ENCODE peak calls at places on chromosomes 4 and X, in four cellular contexts. One of them, this sample, is unnamed. For H3K36me3, the result is how much of the 10 kb centered on the place peaks cover.

GRCh38 chr4:153757407-153757806 is 2.4 kb downstream of the RNF175 start:
- DNase-seq in MM.1S: no peak
- DNase-seq in DND-41: no peak
- DNase-seq in astrocyte: peak
- DNase-seq in this sample: no peak

GRCh38 chr4:75948822-75949444 is 8.1 kb upstream of the NAAA start:
- DNase-seq in MM.1S: no peak
- DNase-seq in DND-41: no peak
- DNase-seq in astrocyte: no peak
- DNase-seq in this sample: no peak

GRCh38 chr4:79788884-79789283 is 284.1 kb downstream of the ANTXR2 start:
- DNase-seq in astrocyte: no peak
- DNase-seq in DND-41: peak
- DNase-seq in MM.1S: no peak
- DNase-seq in this sample: no peak

GRCh38 chr4:183409463-183409862 is 35.0 kb upstream of the CDKN2AIP start:
- DNase-seq in astrocyte: no peak
- DNase-seq in MM.1S: no peak
- DNase-seq in DND-41: no peak
- DNase-seq in this sample: no peak

GRCh38 chrX:112967341-112967740 is 126.7 kb upstream of the AMOT start:
- DNase-seq in MM.1S: no peak
- DNase-seq in DND-41: no peak
- DNase-seq in astrocyte: peak
- DNase-seq in this sample: no peak

GRCh38 chr4:48341776-48342558 is 638 bp downstream of the SLAIN2 start:
- DNase-seq in astrocyte: no peak
- DNase-seq in DND-41: peak
- DNase-seq in MM.1S: peak
- DNase-seq in this sample: no peak

GRCh38 chr4:174217273-174218126 is 66.0 kb downstream of the FBXO8 start:
- DNase-seq in DND-41: no peak
- DNase-seq in MM.1S: no peak
- DNase-seq in astrocyte: peak
- DNase-seq in this sample: peak

GRCh38 chr4:101274888-101275752 is 72.2 kb downstream of the PPP3CA start:
- DNase-seq in DND-41: no peak
- DNase-seq in MM.1S: no peak
- DNase-seq in astrocyte: no peak
- DNase-seq in this sample: no peak

GRCh38 chr4:126947536-126947935 is 685.2 kb upstream of the INTU start:
- DNase-seq in MM.1S: peak
- DNase-seq in DND-41: no peak
- DNase-seq in astrocyte: no peak
- DNase-seq in this sample: no peak

DNA sequence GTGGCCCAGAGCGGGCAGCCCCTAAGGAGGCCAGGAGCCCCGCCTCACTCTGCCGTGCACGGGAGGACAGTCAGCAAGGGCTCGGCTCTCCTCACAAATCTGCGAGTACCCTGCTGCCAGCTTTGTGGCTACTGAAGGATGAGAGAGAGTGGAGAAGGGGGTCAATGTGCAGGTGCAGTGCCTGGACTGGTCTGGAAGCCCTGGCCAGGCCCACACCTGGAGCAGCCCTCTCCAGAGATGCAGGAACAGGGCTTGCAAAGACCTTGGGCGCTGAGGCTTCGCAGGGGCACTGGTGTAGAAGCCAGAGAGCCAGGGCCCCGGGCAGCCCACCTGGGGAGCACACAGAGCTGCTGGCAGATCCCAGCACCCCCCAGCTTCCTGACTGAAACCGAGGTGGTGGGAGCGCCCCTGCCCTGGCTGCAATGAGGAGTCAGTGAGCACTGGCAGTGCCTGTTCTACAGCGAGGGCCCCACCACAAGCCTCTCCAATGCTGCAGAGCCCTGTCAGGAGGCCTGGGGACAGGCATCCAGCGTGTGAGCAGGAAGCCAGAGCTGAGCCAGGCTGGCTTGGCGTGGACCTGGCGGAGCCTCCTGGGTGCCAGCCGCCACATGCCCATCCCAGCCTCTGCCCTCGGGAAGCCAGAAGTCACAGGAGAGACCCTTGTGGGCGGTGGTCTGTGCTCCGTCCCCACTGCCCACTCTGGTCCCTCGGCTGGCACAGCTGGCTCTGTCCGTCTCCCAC is 3.9 kb downstream of the SPON2 start:
- DNase-seq in MM.1S: no peak
- DNase-seq in astrocyte: no peak
- DNase-seq in DND-41: no peak
- DNase-seq in this sample: no peak
- H3K36me3 ChIP-seq in MM.1S: under half
- H3K36me3 ChIP-seq in astrocyte: under half
- H3K36me3 ChIP-seq in DND-41: under half
- H3K36me3 ChIP-seq in this sample: under half

DNA sequence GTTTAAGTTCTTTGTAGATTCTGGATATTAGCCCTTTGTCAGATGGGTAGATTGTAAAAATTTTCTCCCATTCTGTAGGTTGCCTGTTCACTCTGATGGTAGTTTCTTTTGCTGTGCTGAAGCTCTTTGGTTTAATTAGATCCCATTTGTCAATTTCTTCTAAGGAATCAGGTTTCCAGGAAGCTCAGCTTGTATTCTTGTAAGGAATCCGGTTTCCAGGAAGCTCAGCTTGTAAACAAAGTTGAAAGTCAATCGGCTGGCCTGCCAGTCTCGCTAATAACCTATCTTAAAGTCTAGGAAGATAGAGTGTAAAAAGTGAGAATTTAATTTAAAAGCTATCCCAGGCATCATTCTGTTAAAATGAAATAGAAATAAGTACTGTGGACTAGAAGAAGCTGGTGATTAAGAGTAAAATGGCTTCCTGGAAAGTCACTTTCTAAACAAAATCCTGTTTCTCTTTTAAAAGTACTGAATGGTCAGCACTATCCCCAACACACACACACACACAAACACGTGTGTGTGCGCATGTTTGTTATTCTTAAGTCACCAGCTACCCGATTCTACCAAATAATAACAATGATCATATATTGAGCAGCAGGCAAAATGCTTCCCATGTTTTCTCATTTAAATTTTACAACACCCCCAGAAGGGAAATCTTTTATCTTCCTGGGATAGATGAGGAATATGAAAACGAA is 171.7 kb downstream of the PAPSS1 start:
- DNase-seq in DND-41: no peak
- DNase-seq in MM.1S: no peak
- DNase-seq in astrocyte: peak
- DNase-seq in this sample: no peak
- H3K27ac ChIP-seq in DND-41: no peak
- H3K27ac ChIP-seq in MM.1S: no peak
- H3K27ac ChIP-seq in astrocyte: no peak
- H3K27ac ChIP-seq in this sample: no peak

GRCh38 chr4:54095110-54095800 is 4.7 kb upstream of the GSX2 start:
- DNase-seq in MM.1S: no peak
- DNase-seq in astrocyte: no peak
- DNase-seq in DND-41: no peak
- DNase-seq in this sample: no peak

GRCh38 chr4:54096563-54096962 is 3.4 kb upstream of the GSX2 start:
- DNase-seq in astrocyte: no peak
- DNase-seq in MM.1S: no peak
- DNase-seq in DND-41: no peak
- DNase-seq in this sample: no peak

GRCh38 chr4:54098375-54098774 is 1.6 kb upstream of the GSX2 start:
- DNase-seq in MM.1S: no peak
- DNase-seq in DND-41: no peak
- DNase-seq in astrocyte: no peak
- DNase-seq in this sample: no peak

GRCh38 chr4:54099287-54099958 is 540 bp upstream of the GSX2 start:
- DNase-seq in DND-41: no peak
- DNase-seq in MM.1S: no peak
- DNase-seq in astrocyte: peak
- DNase-seq in this sample: no peak

GRCh38 chr4:54097152-54097551 is 2.8 kb upstream of the GSX2 start:
- DNase-seq in MM.1S: no peak
- DNase-seq in astrocyte: no peak
- DNase-seq in DND-41: no peak
- DNase-seq in this sample: no peak
- TF ChIP-seq EZH2 in MM.1S: no peak
- TF ChIP-seq EZH2 in astrocyte: no peak
- TF ChIP-seq EZH2 in DND-41: no peak
- TF ChIP-seq EZH2 in this sample: no peak

DNA sequence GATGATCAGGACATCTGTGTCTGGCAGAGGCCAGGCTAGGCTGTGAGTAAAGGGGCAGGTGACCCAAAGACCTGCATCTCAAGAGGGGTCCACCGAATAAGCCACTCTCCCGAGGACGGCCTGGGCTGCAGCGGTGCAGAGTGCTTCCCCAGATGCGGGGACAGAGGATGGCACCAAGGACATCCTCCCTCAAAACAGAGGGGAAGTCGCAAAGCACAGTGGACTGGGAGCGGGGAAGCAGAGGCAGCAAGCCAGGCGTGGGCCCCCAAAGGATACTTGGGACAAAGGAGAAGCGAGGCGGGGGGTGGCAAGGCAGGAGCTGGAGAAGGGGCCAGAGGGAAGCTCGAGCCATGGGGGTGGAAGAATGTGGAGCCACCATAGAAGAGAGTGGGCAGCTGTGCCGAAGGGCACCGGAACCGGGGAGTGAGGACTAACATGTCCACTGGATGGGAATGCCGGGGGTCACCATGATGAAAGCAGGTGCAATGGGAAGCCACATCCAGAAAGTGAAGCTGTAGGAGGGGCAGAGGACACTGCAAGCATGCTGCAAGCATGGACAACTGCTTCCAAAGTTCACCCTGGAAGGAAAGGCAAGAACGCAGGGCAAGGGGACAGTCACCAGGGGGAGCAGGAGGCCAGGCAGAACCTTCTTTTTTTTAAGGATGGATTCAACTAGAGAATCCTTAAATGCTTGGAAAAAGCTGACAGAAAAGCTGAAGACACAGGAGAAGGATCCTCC is 169.6 kb downstream of the AFAP1 start:
- DNase-seq in DND-41: no peak
- DNase-seq in astrocyte: no peak
- DNase-seq in MM.1S: no peak
- DNase-seq in this sample: no peak
- H3K36me3 ChIP-seq in DND-41: under half
- H3K36me3 ChIP-seq in astrocyte: half or more
- H3K36me3 ChIP-seq in MM.1S: under half
- H3K36me3 ChIP-seq in this sample: under half

GRCh38 chrX:102126863-102127262 is 1.4 kb downstream of the TCEAL2 start:
- DNase-seq in DND-41: no peak
- DNase-seq in astrocyte: no peak
- DNase-seq in MM.1S: no peak
- DNase-seq in this sample: no peak
- H3K27ac ChIP-seq in DND-41: no peak
- H3K27ac ChIP-seq in astrocyte: no peak
- H3K27ac ChIP-seq in MM.1S: no peak
- H3K27ac ChIP-seq in this sample: no peak

DNA sequence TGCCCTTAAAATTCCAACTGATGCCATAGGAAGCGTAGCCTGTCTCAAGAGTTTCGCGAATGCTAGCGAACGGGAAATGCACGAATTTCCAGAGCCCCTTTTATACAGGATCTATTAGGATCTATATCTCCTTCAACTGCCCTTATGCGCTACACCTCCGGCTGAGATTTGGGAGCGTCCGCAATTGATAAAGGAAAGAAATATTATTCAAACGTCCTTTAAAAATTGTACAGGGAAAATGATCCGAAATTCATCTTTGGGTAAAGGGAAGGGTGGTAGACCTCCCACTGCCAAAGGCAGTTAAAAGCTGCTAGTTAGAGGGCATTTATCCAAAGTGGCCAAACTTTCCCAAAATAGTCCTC is 609 bp downstream of the NR3C2 start:
- DNase-seq in DND-41: no peak
- DNase-seq in astrocyte: no peak
- DNase-seq in MM.1S: no peak
- DNase-seq in this sample: no peak
- TF ChIP-seq EZH2 in DND-41: no peak
- TF ChIP-seq EZH2 in astrocyte: no peak
- TF ChIP-seq EZH2 in MM.1S: no peak
- TF ChIP-seq EZH2 in this sample: no peak

GRCh38 chr4:18202510-18202909 is 181.0 kb upstream of the LCORL start:
- DNase-seq in MM.1S: no peak
- DNase-seq in DND-41: no peak
- DNase-seq in astrocyte: no peak
- DNase-seq in this sample: no peak
- H3K36me3 ChIP-seq in MM.1S: under half
- H3K36me3 ChIP-seq in DND-41: under half
- H3K36me3 ChIP-seq in astrocyte: under half
- H3K36me3 ChIP-seq in this sample: under half

DNA sequence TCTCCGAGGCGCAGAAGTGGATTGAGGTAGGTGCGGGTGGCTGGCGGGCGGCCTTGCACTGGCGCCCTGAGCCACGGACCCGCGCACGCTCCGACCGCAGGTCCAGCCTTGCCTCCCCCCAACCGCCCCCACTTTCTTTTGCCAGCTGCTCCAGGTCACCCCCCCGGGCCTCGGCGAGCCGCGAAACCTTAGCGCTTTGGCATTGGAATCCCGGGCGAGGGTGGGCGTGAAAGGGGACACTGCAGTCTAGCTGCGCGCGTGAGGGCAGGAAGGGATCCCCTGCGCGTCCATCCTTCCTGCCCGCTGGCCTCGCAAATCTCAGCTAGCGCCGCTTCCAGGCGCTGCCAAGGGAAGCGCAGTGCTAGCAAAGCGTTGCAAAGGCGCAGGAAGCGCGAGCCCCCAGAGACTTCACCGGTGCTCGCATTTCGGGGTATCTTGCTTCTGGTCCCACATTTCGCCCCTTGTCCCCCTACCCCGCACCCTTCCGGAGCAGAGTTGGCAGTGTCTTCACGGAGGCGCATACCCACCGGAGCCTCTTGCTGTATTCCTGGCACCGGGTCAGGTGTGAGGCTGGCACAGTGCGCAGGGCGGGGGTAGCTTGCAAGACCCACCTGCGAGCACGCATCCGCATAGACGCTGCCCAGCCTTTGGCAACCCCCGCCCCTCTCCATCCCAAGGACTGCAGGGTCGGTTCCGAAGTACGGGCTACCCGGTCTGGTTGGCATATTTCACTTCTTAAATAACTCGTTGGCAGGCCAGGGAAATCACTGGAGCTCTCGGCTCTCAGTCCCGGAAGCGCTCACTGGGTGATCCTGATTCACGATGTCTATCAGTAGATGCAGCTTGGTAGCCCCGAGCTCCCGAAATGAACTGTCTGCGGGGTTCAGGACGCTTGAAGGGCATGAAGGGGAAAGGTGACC is 104.4 kb downstream of the UCHL1 start:
- DNase-seq in DND-41: no peak
- DNase-seq in MM.1S: no peak
- DNase-seq in astrocyte: no peak
- DNase-seq in this sample: no peak
- H3K27ac ChIP-seq in DND-41: no peak
- H3K27ac ChIP-seq in MM.1S: no peak
- H3K27ac ChIP-seq in astrocyte: no peak
- H3K27ac ChIP-seq in this sample: peak

GRCh38 chr4:84583871-84584373 is 995 bp downstream of the CDS1 start:
- DNase-seq in MM.1S: peak
- DNase-seq in astrocyte: no peak
- DNase-seq in DND-41: no peak
- DNase-seq in this sample: no peak
- TF ChIP-seq EZH2 in MM.1S: no peak
- TF ChIP-seq EZH2 in astrocyte: peak
- TF ChIP-seq EZH2 in DND-41: no peak
- TF ChIP-seq EZH2 in this sample: no peak

This sample was measured in SK-N-MC.